ENCODE peak calls at places on chromosomes 5 and 9, in ten cellular contexts. G, V, I, L, J, O, F, K, T and B are unnamed samples.

GRCh38 chr9:22415941-22416691 is 30.5 kb upstream of the DMRTA1 start:
- DNase-seq in G (no peak), V (no peak), I (no peak), L (no peak), J (no peak), O (no peak), F (no peak), K (peak; percentile 11), T (no peak), B (no peak)

GRCh38 chr9:119078015-119078414 is 291.2 kb downstream of the BRINP1 start:
- DNase-seq in G (no peak), V (no peak), I (no peak), L (no peak), J (no peak), O (no peak), F (no peak), K (no peak), T (no peak), B (no peak)

GRCh38 chr5:71939452-71939932 is 167.8 kb upstream of the MAP1B start:
- DNase-seq in G (no peak), V (no peak), I (no peak), L (no peak), J (no peak), O (no peak), F (no peak), K (no peak), T (no peak), B (no peak)

GRCh38 chr5:16918156-16918555 is 17.9 kb downstream of the MYO10 start:
- DNase-seq in G (no peak), V (no peak), I (no peak), L (no peak), J (no peak), O (no peak), F (no peak), K (no peak), T (no peak), B (no peak)

GRCh38 chr9:134374301-134375010 is 48.2 kb downstream of the RXRA start:
- DNase-seq in G (peak; percentile 53), V (no peak), I (no peak), L (no peak), J (peak; percentile 95), O (no peak), F (no peak), K (no peak), T (no peak), B (no peak)

GRCh38 chr5:135087950-135088349 is 53.9 kb upstream of the PITX1 start:
- DNase-seq in G (no peak), V (no peak), I (no peak), L (no peak), J (no peak), O (no peak), F (no peak), K (no peak), T (no peak), B (no peak)

GRCh38 chr5:27598576-27598975 is 560.2 kb upstream of the CDH9 start:
- DNase-seq in G (no peak), V (peak; percentile 39), I (no peak), L (no peak), J (no peak), O (peak; percentile 58), F (no peak), K (peak; percentile 42), T (no peak), B (no peak)

GRCh38 chr9:120175031-120175430 is 404.9 kb downstream of the CDK5RAP2 start:
- DNase-seq in G (no peak), V (no peak), I (no peak), L (no peak), J (no peak), O (no peak), F (no peak), K (no peak), T (no peak), B (no peak)

DNA sequence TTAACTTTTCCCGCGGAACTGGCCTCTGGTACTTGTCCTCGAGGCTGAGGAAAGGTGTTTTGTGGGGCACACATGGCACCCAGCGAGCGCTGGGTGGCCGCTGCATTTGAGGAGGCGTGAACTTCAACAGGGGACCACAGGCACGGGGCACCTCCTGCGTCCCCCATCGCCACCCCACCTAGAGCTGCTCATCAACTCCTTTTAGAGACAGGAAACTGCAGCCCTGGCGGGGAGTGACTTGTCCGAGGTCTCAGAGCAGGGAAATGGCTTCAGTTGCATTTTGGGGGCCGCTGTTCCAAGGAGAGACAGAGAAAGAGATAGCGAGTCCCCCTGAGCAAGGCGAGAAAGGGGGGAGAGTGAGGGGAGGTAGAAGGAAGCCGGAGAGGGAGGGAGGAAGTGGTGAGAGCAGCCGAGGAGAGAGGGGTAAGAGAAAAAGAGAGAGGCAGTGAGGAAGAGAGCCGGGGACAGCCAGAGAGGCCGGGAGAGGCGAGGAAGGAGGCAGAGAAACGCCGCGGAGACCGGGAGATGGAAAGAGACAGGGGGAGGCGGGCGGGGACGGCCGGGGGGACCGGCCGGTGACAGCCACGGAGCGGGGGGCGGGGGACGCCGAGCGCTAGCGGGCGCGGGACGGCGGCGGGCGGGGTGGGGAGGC is 12.5 kb upstream of the LHX2 start:
- DNase-seq in G (no peak), V (no peak), I (no peak), L (no peak), J (no peak), O (no peak), F (no peak), K (no peak), T (peak; percentile 55), B (no peak)
- TF ChIP-seq CTCF in G (no peak), V (no peak), I (no peak), L (no peak), J (no peak), O (no peak), F (no peak), K (no peak), T (no peak), B (no peak)

GRCh38 chr5:18987101-18987500 is 1000.9 kb downstream of the CDH18 start:
- DNase-seq in G (no peak), V (no peak), I (no peak), L (no peak), J (no peak), O (no peak), F (no peak), K (no peak), T (no peak), B (no peak)

GRCh38 chr5:18984559-18985080 is 1003.4 kb downstream of the CDH18 start:
- DNase-seq in G (no peak), V (no peak), I (no peak), L (no peak), J (no peak), O (no peak), F (no peak), K (no peak), T (no peak), B (peak; percentile 3)

GRCh38 chr5:18990852-18991251 is 997.1 kb downstream of the CDH18 start:
- DNase-seq in G (no peak), V (no peak), I (no peak), L (no peak), J (no peak), O (no peak), F (no peak), K (no peak), T (no peak), B (no peak)

GRCh38 chr5:18985397-18985796 is 1002.6 kb downstream of the CDH18 start:
- DNase-seq in G (no peak), V (no peak), I (no peak), L (no peak), J (no peak), O (no peak), F (no peak), K (no peak), T (peak; percentile 75), B (no peak)
- H3K27ac ChIP-seq in G (no peak overlapping the region), V (no peak overlapping the region), I (no peak overlapping the region), L (no peak overlapping the region), J (no peak overlapping the region), O (peak overlapping the region; percentile 74), F (no peak overlapping the region), K (no peak overlapping the region), T (peak overlapping the region; percentile 59), B (no peak overlapping the region)

GRCh38 chr5:107610795-107611194 is 59.9 kb downstream of the EFNA5 start:
- DNase-seq in G (no peak), V (peak; percentile 14), I (no peak), L (no peak), J (no peak), O (no peak), F (no peak), K (peak; percentile 50), T (no peak), B (no peak)

GRCh38 chr5:107607196-107607595 is 63.5 kb downstream of the EFNA5 start:
- DNase-seq in G (no peak), V (no peak), I (no peak), L (no peak), J (no peak), O (no peak), F (no peak), K (no peak), T (no peak), B (no peak)

GRCh38 chr5:107604990-107605389 is 65.7 kb downstream of the EFNA5 start:
- DNase-seq in G (no peak), V (no peak), I (peak; percentile 37), L (no peak), J (no peak), O (no peak), F (no peak), K (peak; percentile 48), T (no peak), B (no peak)

GRCh38 chr5:107605596-107606125 is 65.1 kb downstream of the EFNA5 start:
- DNase-seq in G (no peak), V (no peak), I (no peak), L (no peak), J (no peak), O (no peak), F (no peak), K (no peak), T (no peak), B (no peak)

GRCh38 chr5:107607656-107608368 is 62.9 kb downstream of the EFNA5 start:
- DNase-seq in G (no peak), V (no peak), I (no peak), L (no peak), J (no peak), O (no peak), F (no peak), K (no peak), T (peak; percentile 23), B (no peak)
- TF ChIP-seq CTCF in G (no peak), V (no peak), I (no peak), L (no peak), J (no peak), O (no peak), F (no peak), K (no peak), T (peak; percentile 30), B (no peak)

DNA sequence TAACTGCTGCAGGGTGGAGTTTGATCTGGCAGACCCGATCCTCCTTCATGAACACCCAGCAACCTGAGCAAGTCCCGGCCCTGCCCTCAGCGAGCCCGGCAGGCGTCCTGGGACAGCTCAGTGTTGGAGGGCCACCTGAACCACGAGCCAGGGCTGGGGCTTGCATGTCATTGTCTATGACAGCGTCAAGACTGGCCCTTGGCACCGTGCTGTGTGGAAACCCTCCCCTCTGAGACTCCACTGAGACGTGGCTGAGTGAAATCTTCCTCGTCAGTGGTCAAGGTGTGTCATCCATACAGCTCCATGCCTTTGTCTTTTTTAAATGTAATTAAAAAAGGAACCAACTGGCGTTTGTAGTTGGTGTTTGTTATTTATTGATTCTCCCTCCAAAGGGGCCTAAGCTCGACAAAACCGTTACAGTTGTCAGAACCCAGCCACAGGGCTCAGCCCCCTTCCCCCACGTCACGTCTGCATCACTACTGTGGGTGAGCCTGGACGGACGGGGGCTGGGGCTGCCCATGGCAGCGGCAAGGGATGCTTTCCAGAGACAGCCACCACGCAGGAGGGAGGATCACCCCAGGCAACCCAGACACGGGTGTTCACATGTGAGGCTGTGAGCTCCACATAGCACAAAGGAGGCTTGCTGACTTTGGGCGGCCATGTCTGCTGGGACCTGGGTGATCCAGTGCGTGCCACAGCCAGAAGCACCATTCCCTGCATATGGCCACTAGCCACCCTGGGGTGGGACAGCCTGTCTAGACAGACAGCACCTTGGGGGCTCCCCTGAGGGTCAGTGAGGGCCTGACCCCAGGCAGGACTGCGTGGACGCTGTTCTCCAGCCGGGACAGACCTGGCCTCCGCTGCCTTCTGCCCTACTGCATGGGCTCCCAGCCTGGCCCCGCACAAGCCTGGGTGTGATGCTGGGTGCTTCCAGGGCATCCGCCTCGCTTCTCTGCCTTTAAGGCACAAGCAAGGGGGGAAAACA is 7.3 kb downstream of the UCK1 start:
- DNase-seq in G (no peak), V (no peak), I (no peak), L (no peak), J (no peak), O (no peak), F (no peak), K (no peak), T (no peak), B (no peak)
- H3K27ac ChIP-seq in G (no peak overlapping the region), V (no peak overlapping the region), I (no peak overlapping the region), L (no peak overlapping the region), J (no peak overlapping the region), O (peak overlapping the region; percentile 68), F (no peak overlapping the region), K (no peak overlapping the region), T (peak overlapping the region; percentile 53), B (peak overlapping the region; percentile 40)